ENCODE peak calls at places on chromosome 7, in four cellular contexts. T, L, Q and F are unnamed samples.

GRCh38 chr7:143321734-143322133 is 5.8 kb downstream of the CLCN1 start:
- DNase-seq in Q (no peak), L (no peak), T (no peak), F (peak)

GRCh38 chr7:124072603-124073324 is 39.9 kb upstream of the TMEM229A start:
- DNase-seq in Q (no peak), L (no peak), T (no peak), F (no peak)

GRCh38 chr7:149625947-149626392 is 128.4 kb upstream of the ZNF746 start:
- DNase-seq in L (no peak), T (no peak), Q (no peak), F (no peak)

GRCh38 chr7:7686806-7687205 is 31.6 kb downstream of the RPA3 start:
- DNase-seq in T (no peak), L (no peak), Q (no peak), F (no peak)

GRCh38 chr7:12524794-12525386 is 45.6 kb upstream of the SCIN start:
- DNase-seq in T (peak), Q (peak), L (peak), F (peak)

GRCh38 chr7:78443811-78444210 is 645.2 kb downstream of the PHTF2 start:
- DNase-seq in L (no peak), T (no peak), Q (peak), F (no peak)

GRCh38 chr7:7220821-7221220 is 38.5 kb downstream of the C1GALT1 start:
- DNase-seq in Q (no peak), T (no peak), L (no peak), F (no peak)

GRCh38 chr7:50534690-50535290 is 30.4 kb downstream of the DDC start:
- DNase-seq in T (peak), L (peak), Q (peak), F (peak)

GRCh38 chr7:102439963-102440795 is 6.8 kb downstream of the ORAI2 start:
- DNase-seq in L (peak), Q (peak), T (peak), F (no peak)

GRCh38 chr7:93006480-93007095 is 111.2 kb downstream of the SAMD9 start:
- DNase-seq in T (peak), L (no peak), Q (no peak), F (no peak)
- TF ChIP-seq JUND in T (no peak), L (no peak), Q (no peak), F (no peak)

GRCh38 chr7:151429555-151430331 is 10.2 kb downstream of the CRYGN start:
- DNase-seq in Q (no peak), T (peak), L (no peak), F (no peak)
- TF ChIP-seq JUND in Q (no peak), T (no peak), L (no peak), F (no peak)

DNA sequence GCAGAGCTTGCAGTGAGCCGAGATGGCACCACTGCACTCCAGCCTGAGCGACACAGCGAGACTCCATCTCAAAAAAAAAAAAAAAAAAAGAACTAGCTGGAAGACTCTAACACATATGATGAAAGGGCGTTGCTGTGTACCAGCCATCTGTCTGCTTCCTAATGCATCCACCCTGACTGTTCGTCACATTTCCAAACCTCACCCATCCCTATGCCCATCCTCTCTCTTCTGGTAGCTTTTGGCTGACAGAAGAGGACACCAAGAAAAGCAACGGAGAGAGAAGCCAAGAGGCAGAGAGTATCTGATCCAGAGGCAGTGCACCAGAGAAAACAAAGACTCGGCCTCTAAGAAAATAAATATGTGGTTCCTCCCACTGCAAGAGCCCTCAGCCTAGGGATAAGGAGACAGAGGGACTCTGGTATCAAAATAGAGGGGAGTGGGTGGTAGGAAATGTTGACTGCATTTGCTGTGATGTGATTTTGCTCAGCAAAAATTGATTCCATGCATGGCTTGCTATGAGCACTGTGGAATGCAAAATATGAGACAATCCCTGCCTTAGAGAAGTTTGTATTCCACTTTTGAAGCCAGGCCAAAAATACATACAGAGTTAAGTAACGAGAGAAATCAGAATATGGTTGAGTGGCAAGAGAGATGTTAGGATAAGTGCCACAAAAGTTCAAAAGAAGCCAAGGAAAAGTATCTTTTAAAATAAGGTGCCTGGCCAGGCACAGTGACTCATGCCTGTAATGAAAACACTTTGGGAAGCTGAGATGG is 100.8 kb upstream of the STK17A start:
- DNase-seq in L (no peak), Q (no peak), T (no peak), F (no peak)
- TF ChIP-seq JUND in L (peak), Q (no peak), T (no peak), F (no peak)

DNA sequence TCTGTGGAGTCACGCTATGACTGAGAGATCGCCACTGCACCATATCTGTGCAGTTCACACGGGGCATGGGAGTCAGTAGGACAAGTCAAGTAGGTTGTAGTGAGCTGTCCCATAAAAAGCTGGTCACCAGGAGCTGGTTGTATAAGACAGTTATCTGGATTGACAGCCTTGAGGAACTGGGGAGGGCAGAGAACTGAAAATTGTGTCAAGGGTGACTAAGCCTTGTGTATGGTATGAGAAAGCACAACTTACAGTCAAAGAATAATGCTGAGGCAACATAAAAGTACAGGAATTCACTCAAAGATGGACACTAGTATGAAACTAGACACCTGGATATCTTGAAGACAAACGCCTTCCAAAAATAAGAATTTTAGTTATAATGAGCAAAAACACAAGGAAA is 564.9 kb downstream of the POM121L12 start:
- DNase-seq in Q (no peak), L (no peak), T (no peak), F (no peak)
- TF ChIP-seq JUND in Q (no peak), L (no peak), T (no peak), F (no peak)

GRCh38 chr7:74010407-74010806 is 17.6 kb upstream of the ELN start:
- DNase-seq in L (no peak), T (no peak), Q (no peak), F (no peak)
- TF ChIP-seq JUND in L (no peak), T (no peak), Q (no peak), F (no peak)

DNA sequence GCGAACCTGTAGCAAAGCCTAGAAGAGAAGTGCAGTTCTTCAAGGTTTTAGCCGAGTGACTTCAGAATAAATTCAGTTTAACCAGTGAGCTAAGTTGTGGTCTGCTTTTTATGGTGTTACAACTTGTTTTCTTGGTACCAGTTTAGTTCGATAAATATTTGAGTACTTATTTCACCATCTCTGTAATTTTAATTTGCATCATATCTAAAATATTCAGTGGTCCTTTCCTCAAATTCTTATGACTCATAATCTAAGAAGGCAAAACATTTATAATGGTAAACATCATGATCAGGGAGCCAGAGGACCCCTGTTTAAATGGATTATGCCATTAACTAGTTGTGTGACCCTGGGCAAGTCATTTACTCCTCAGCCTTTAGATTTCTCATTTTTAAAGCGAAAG is 4.1 kb upstream of the BMPER start:
- DNase-seq in Q (no peak), L (no peak), T (no peak), F (no peak)
- TF ChIP-seq JUND in Q (no peak), L (peak), T (no peak), F (no peak)

DNA sequence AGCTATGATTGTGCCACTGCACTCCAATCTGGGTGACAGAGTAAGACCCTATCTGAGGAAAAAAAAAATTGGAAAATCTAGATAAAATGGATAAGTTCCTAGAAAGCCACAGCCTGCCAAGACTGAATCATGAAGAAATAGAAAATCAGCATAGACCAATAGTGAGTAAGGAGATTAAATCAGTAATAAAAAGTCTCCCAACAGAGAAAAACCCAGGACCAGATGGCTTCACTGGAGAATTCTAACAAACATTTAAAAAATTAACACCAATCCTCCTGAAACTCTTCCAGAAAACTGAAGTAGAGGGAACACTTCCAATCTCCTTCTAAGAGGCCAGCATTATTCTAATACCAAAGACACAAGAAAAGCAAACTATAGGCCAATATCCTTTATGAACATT is 8.9 kb upstream of the LIMK1 start:
- DNase-seq in T (no peak), L (no peak), Q (no peak), F (no peak)
- TF ChIP-seq JUND in T (no peak), L (no peak), Q (no peak), F (no peak)

GRCh38 chr7:112575864-112576263 is 95.1 kb downstream of the LSMEM1 start:
- DNase-seq in T (no peak), L (no peak), Q (no peak), F (no peak)
- TF ChIP-seq JUND in T (no peak), L (no peak), Q (no peak), F (no peak)

GRCh38 chr7:82049442-82049841 is 279.6 kb upstream of the HGF start:
- DNase-seq in T (no peak), Q (no peak), L (peak), F (no peak)

GRCh38 chr7:82050134-82050533 is 280.3 kb upstream of the HGF start:
- DNase-seq in T (no peak), Q (peak), L (no peak), F (no peak)

GRCh38 chr7:82039621-82040020 is 269.8 kb upstream of the HGF start:
- DNase-seq in T (no peak), L (no peak), Q (no peak), F (no peak)

DNA sequence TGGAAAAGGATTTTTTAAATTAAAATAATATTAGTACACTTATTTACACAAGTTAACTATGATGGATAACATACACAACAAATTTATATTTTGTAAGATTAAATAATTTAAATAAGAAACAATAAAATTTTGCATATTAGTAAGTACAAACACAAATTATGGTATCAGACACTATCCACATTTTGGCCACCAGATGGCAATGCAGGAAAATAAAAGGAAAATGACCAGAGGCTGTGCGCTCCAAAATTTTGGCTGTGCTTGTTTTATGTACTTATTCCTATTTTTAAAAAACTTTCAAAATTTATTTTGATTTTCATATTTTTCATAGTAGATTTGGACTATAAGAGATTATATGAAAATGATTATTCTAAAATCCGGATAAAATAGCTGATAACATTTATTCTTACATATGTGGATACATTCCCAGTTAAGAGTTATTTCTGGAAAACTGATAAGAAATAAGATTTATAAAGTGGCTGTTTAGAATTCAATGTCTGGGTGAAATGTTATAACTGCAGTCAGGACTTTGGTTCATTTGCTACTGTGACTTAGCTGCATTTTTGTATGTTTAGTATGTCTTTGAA is 274.7 kb upstream of the HGF start:
- DNase-seq in Q (peak), L (peak), T (peak), F (peak)
- TF ChIP-seq JUND in Q (no peak), L (no peak), T (no peak), F (no peak)

GRCh38 chr7:111796671-111797070 is 234.4 kb upstream of the IMMP2L start:
- DNase-seq in L (no peak), T (peak), Q (peak), F (peak)
- TF ChIP-seq JUND in L (no peak), T (no peak), Q (no peak), F (no peak)